ENCODE peak calls at places on chromosomes 12 and 14, in eight cellular contexts. B is kidney epithelial cell, N is colonic mucosa, V is cardiac muscle cell, S is tibial artery, X is psoas muscle, W is heart left ventricle, A is upper lobe of right lung. H is an unnamed sample.

GRCh38 chr12:34393821-34394150 is 371.5 kb downstream of the ALG10 start:
- DNase-seq in V (no peak), X (peak; percentile 8), W (peak; percentile 27), N (peak; percentile 6), B (no peak), A (peak; percentile 40), S (no peak), H (no peak)

GRCh38 chr14:81269100-81269978 is 48.6 kb upstream of the GTF2A1 start:
- DNase-seq in A (no peak), S (no peak), W (no peak), V (peak; percentile 79), N (peak; percentile 49), B (peak; percentile 43), X (no peak), H (peak; percentile 46)

GRCh38 chr12:122022393-122023338 is 982 bp downstream of the BCL7A start:
- DNase-seq in V (peak; percentile 30), A (peak; percentile 73), S (no peak), W (no peak), N (peak; percentile 31), B (no peak), X (no peak), H (no peak)

GRCh38 chr14:51834218-51834617 is 26.2 kb upstream of the GNG2 start:
- DNase-seq in B (no peak), N (no peak), V (no peak), S (no peak), W (no peak), X (no peak), A (no peak), H (no peak)

GRCh38 chr14:26170885-26171284 is 426.9 kb downstream of the NOVA1 start:
- DNase-seq in N (no peak), V (no peak), A (no peak), B (no peak), W (no peak), X (no peak), S (no peak), H (no peak)

GRCh38 chr12:44509471-44509870 is 366.6 kb downstream of the NELL2 start:
- DNase-seq in W (no peak), B (no peak), X (no peak), S (no peak), N (no peak), V (no peak), A (no peak), H (no peak)

GRCh38 chr12:109501299-109501698 is 23.9 kb downstream of the UBE3B start:
- DNase-seq in X (no peak), W (no peak), A (no peak), B (no peak), V (no peak), S (no peak), N (no peak), H (no peak)

GRCh38 chr12:22491034-22491433 is 53.3 kb downstream of the C2CD5 start:
- DNase-seq in B (no peak), X (no peak), V (no peak), A (no peak), S (no peak), N (no peak), W (no peak), H (no peak)

GRCh38 chr14:81172353-81172752 is 48.4 kb downstream of the GTF2A1 start:
- DNase-seq in N (no peak), X (no peak), A (no peak), W (no peak), V (no peak), S (no peak), B (no peak), H (no peak)

GRCh38 chr12:28222959-28223662 is 32.9 kb downstream of the CCDC91 start:
- DNase-seq in A (no peak), B (no peak), V (no peak), X (no peak), W (no peak), N (no peak), S (no peak), H (peak; percentile 31)

DNA sequence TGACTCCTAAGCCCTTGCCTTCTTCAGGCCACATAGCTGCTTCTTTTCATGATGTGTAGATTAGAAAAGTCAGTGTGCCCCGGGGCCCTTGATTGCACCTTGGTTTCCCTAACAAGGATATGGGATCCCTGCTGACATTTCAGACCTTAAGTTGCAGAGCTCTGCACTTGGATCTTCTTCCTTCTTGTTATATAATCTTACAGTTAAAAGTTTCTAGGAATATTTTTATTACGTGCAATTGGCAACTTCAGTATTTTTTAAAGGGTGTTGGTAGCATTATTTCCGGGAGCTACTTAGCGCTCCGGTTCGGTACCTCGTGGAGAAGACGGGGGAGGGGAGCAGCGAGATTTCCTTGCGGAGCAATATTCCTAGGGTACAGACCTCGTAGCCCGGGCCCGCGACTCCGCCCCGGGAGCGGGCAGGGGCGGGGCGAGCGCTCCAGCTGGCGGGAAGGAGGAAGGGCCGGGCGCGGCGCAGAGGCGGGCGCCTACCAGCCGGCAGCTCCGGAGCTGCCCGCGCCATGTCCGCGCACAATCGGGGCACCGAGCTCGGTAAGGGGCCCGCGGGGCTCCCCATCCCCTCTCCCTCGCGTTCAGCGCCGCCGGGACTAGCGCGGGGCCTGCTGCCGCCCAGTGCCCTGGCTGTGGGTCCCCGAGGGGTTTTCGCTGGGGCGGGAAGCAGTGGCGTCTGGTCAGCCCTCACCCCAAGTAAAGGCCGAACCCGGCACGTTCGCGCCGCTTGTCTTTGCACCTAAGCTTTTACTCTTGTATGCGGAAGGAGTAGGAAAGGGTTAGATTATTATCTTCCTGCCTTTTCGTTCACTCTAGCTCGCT is at the start of gene DERA:
- DNase-seq in V (peak; percentile 84), N (peak; percentile 90), B (peak; percentile 28), A (peak; percentile 93), S (peak; percentile 76), X (peak; percentile 82), W (peak; percentile 93), H (peak; percentile 91)
- TF ChIP-seq CTCF in V (no peak), N (no peak), B (no peak), A (no peak), S (peak; percentile 8), X (peak; percentile 8), W (peak; percentile 15), H (no peak)

GRCh38 chr12:113179023-113179422 is 6.3 kb downstream of the DDX54 start:
- DNase-seq in V (no peak), A (no peak), W (no peak), X (no peak), S (no peak), N (no peak), B (no peak), H (no peak)
- H3K36me3 ChIP-seq in V (peaks cover 41% of the 10 kb centered on the region), A (peaks cover 72% of the 10 kb centered on the region), W (peaks cover 70% of the 10 kb centered on the region), X (peaks cover 74% of the 10 kb centered on the region), S (peaks cover 56% of the 10 kb centered on the region), N (peaks cover 22% of the 10 kb centered on the region), B (peaks cover 15% of the 10 kb centered on the region), H (peaks cover 3% of the 10 kb centered on the region)

GRCh38 chr12:54160807-54161480 is 27.8 kb downstream of the SMUG1 start:
- DNase-seq in W (no peak), S (no peak), X (no peak), B (no peak), N (no peak), A (no peak), V (no peak), H (no peak)

GRCh38 chr12:54160050-54160449 is 28.7 kb downstream of the SMUG1 start:
- DNase-seq in V (no peak), S (no peak), N (no peak), B (no peak), X (no peak), A (no peak), W (no peak), H (no peak)

GRCh38 chr12:54158581-54158980 is 30.2 kb downstream of the SMUG1 start:
- DNase-seq in W (no peak), A (no peak), V (no peak), S (no peak), B (no peak), X (no peak), N (no peak), H (no peak)

GRCh38 chr12:54159549-54159948 is 29.2 kb downstream of the SMUG1 start:
- DNase-seq in V (no peak), B (no peak), A (no peak), W (no peak), S (no peak), N (no peak), X (no peak), H (no peak)

DNA sequence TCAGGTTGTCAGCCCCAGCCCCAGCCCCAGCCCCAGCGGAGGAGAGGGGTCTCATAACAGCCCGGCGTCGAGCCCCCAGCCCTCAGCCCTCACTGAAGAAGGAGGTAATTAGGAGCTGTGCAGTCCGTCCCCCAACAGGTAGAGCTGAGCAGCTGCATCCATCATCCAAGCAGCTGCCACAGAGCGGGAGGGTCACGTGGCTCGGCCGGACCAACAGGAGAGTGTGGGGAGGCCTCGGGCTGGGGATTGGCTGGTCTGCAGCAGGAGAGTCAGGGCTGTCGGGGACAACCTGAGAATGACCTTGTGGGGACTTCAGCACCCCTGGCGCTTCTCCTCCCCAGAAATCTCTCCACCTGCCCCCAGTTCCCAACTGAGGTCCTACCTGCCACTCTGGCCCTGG is 29.6 kb downstream of the SMUG1 start:
- DNase-seq in A (no peak), B (no peak), W (no peak), S (no peak), X (no peak), N (peak; percentile 27), V (peak; percentile 7), H (peak; percentile 86)
- H3K27me3 ChIP-seq in A (no peaks in the 10 kb centered on the region), B (peaks cover 38% of the 10 kb centered on the region), W (no peaks in the 10 kb centered on the region), S (no peaks in the 10 kb centered on the region), X (no peaks in the 10 kb centered on the region), N (no peaks in the 10 kb centered on the region), V (peaks cover 5% of the 10 kb centered on the region), H (no peaks in the 10 kb centered on the region)

GRCh38 chr12:61362037-61362436 is 898.2 kb upstream of the USP15 start:
- DNase-seq in N (no peak), X (no peak), V (no peak), B (no peak), S (no peak), A (no peak), W (no peak), H (no peak)

GRCh38 chr12:61365001-61365400 is 895.2 kb upstream of the USP15 start:
- DNase-seq in B (no peak), N (no peak), W (no peak), V (no peak), A (no peak), X (no peak), S (no peak), H (no peak)

DNA sequence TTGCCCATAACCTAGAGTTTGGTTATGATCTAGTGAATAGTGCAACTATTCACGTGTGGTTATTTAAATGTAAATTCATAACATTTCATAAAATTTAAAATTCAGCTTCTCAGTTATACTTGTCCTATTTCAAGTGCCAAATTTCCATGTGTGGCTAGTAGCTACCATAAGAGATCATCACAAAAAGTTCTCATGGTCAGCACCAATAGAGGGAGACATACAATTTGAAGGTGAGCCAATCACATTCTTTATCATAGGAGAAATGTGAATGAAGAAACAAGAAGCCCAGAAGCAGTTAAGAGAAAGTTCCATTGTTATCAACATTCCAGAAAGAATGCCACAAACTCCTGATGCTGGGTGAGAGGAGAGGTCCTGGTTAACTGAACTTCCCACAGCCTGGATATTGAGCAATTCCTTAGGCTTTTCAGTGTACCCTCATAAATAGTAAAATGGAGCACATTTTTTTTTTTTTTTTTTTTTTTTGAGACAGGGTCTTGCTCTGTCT is 892.9 kb upstream of the USP15 start:
- DNase-seq in A (no peak), S (no peak), V (no peak), N (no peak), B (no peak), W (no peak), X (no peak), H (no peak)
- TF ChIP-seq CTCF in A (no peak), S (no peak), V (no peak), N (no peak), B (no peak), W (no peak), X (no peak), H (no peak)

H was measured in Caco-2.